ENCODE peak calls at places on chromosomes 6 and 20, in eight cellular contexts. B is fibroblast of the aortic adventitia; H is nephron progenitor cell; L is stimulated activated CD8-positive, alpha-beta memory T cell treated with anti-CD3 and anti-CD28 coated beads, Interleukin-7, amount 100 ng/mL, for 24 hours; Q is AG08395; K is HS-27A; P is lower lobe of right lung; R is effector memory CD8-positive, alpha-beta T cell. N is an unnamed sample.

GRCh38 chr6:157761331-157761921 is 61.6 kb upstream of the SNX9 start:
- DNase-seq in R (peak), H (no peak), Q (peak), K (peak), B (no peak), L (no peak), P (no peak), N (no peak)

GRCh38 chr6:155291291-155291690 is 23.0 kb downstream of the TFB1M start:
- DNase-seq in P (no peak), B (no peak), Q (no peak), L (no peak), R (no peak), K (no peak), H (no peak), N (no peak)

GRCh38 chr6:84763397-84764331 is 734 bp downstream of the TBX18 start:
- DNase-seq in Q (peak), B (peak), R (no peak), H (peak), K (peak), P (peak), L (no peak), N (peak)

GRCh38 chr6:162177733-162178132 is 549.8 kb downstream of the PRKN start:
- DNase-seq in P (no peak), K (no peak), B (no peak), H (peak), Q (peak), R (no peak), L (no peak), N (no peak)

GRCh38 chr6:39452306-39452705 is 129.8 kb upstream of the KCNK16 start:
- DNase-seq in H (no peak), B (peak), L (no peak), R (no peak), K (no peak), Q (peak), P (no peak), N (no peak)

GRCh38 chr20:50642288-50642803 is 49.0 kb downstream of the RIPOR3 start:
- DNase-seq in K (no peak), R (no peak), Q (no peak), H (no peak), B (peak), P (no peak), L (no peak), N (no peak)

GRCh38 chr20:2312876-2313275 is 17.1 kb downstream of the TGM3 start:
- DNase-seq in Q (no peak), P (no peak), B (no peak), L (no peak), R (no peak), H (no peak), K (no peak), N (no peak)

GRCh38 chr20:46204594-46205205 is 86.6 kb downstream of the CD40 start:
- DNase-seq in H (no peak), P (no peak), K (no peak), Q (no peak), R (no peak), B (no peak), L (no peak), N (no peak)

GRCh38 chr6:90222724-90223198 is 73.9 kb downstream of the BACH2 start:
- DNase-seq in H (no peak), B (no peak), L (no peak), P (no peak), K (no peak), R (no peak), Q (no peak), N (no peak)

GRCh38 chr20:20196610-20197009 is 144.3 kb downstream of the CFAP61 start:
- DNase-seq in B (no peak), K (no peak), Q (no peak), H (no peak), P (no peak), R (no peak), L (no peak), N (no peak)

GRCh38 chr20:63678667-63679465 is 17.6 kb upstream of the TNFRSF6B start:
- DNase-seq in Q (no peak), P (no peak), K (no peak), L (no peak), H (no peak), B (no peak), R (no peak), N (no peak)

GRCh38 chr20:2282181-2282580 is 13.6 kb upstream of the TGM3 start:
- DNase-seq in Q (no peak), P (no peak), R (no peak), H (no peak), K (no peak), B (no peak), L (no peak), N (no peak)

GRCh38 chr6:100134703-100135102 is 140.7 kb upstream of the MCHR2 start:
- DNase-seq in Q (peak), K (no peak), P (no peak), B (peak), R (no peak), H (no peak), L (no peak), N (no peak)

GRCh38 chr6:122389704-122390103 is 9.7 kb upstream of the HSF2 start:
- DNase-seq in P (no peak), B (no peak), K (no peak), H (no peak), L (no peak), Q (no peak), R (no peak), N (no peak)

GRCh38 chr6:40538556-40538955 is 48.6 kb downstream of the LRFN2 start:
- DNase-seq in R (no peak), K (no peak), P (no peak), Q (no peak), L (no peak), H (no peak), B (no peak), N (no peak)

GRCh38 chr6:70520575-70520974 is 46.2 kb upstream of the SDHAF4 start:
- DNase-seq in H (no peak), L (no peak), B (peak), R (no peak), P (no peak), K (no peak), Q (peak), N (no peak)

GRCh38 chr6:44224154-44224977 is 971 bp downstream of the SLC29A1 start:
- DNase-seq in B (no peak), H (peak), P (no peak), R (no peak), K (no peak), Q (no peak), L (no peak), N (no peak)

N was measured in amniotic stem cell.